ENCODE peak calls at places on chromosomes 13 and 19, in five cellular contexts. L, U, J, D and G are unnamed samples.

GRCh38 chr19:6480843-6481415 is 658 bp downstream of the DENND1C start:
- DNase-seq in L (peak), U (no peak), J (no peak), D (no peak), G (no peak)

GRCh38 chr19:17450264-17451075 is 2.0 kb upstream of the TMEM221 start:
- DNase-seq in L (no peak), U (no peak), J (no peak), D (no peak), G (no peak)

GRCh38 chr19:34960103-34960805 is 3.8 kb downstream of the ZNF792 start:
- DNase-seq in L (no peak), U (no peak), J (no peak), D (no peak), G (no peak)

GRCh38 chr13:106100261-106100919 is 435.1 kb downstream of the EFNB2 start:
- DNase-seq in L (no peak), U (no peak), J (no peak), D (peak), G (no peak)

GRCh38 chr19:30083125-30083681 is 141.2 kb downstream of the URI1 start:
- DNase-seq in L (no peak), U (no peak), J (no peak), D (no peak), G (no peak)

GRCh38 chr13:102555914-102556553 is 40.8 kb upstream of the TPP2 start:
- DNase-seq in L (peak), U (peak), J (no peak), D (no peak), G (peak)

GRCh38 chr19:39211731-39212376 is 7.8 kb upstream of the SYCN start:
- DNase-seq in L (no peak), U (no peak), J (no peak), D (no peak), G (peak)

GRCh38 chr19:38032951-38033350 is 125.9 kb downstream of the SIPA1L3 start:
- DNase-seq in L (no peak), U (no peak), J (no peak), D (no peak), G (no peak)

GRCh38 chr19:40090256-40091204 is at the start of gene ZNF780A:
- DNase-seq in L (peak), U (peak), J (peak), D (peak), G (peak)

GRCh38 chr13:51811920-51812328 is 8.0 kb upstream of the DHRS12 start:
- DNase-seq in L (no peak), U (no peak), J (no peak), D (no peak), G (no peak)

GRCh38 chr13:84844473-84844872 is 954.7 kb downstream of the SLITRK6 start:
- DNase-seq in L (no peak), U (peak), J (no peak), D (no peak), G (peak)

GRCh38 chr19:45769821-45770191 is 754 bp upstream of the SIX5 start:
- DNase-seq in L (no peak), U (no peak), J (no peak), D (no peak), G (no peak)

GRCh38 chr13:51453959-51454703 is 1.3 kb upstream of the INTS6 start:
- DNase-seq in L (peak), U (no peak), J (no peak), D (no peak), G (peak)

GRCh38 chr13:83168575-83168974 is 713.7 kb downstream of the SLITRK1 start:
- DNase-seq in L (no peak), U (no peak), J (no peak), D (no peak), G (no peak)

GRCh38 chr13:27182844-27183497 is 11.4 kb upstream of the USP12 start:
- DNase-seq in L (peak), U (peak), J (no peak), D (no peak), G (no peak)

GRCh38 chr19:9126900-9127405 is at the start of gene OR7G3:
- DNase-seq in L (no peak), U (no peak), J (no peak), D (no peak), G (no peak)

GRCh38 chr13:23899555-23899954 is 2.3 kb upstream of the C1QTNF9B start:
- DNase-seq in L (no peak), U (peak), J (no peak), D (no peak), G (peak)

GRCh38 chr13:82062772-82063171 is 1721.8 kb upstream of the SPRY2 start:
- DNase-seq in L (no peak), U (no peak), J (no peak), D (no peak), G (no peak)

GRCh38 chr13:90185734-90186133 is 1161.8 kb upstream of the MIR17HG start:
- DNase-seq in L (no peak), U (no peak), J (no peak), D (no peak), G (no peak)

GRCh38 chr13:114311387-114311786 is 2.9 kb upstream of the CHAMP1 start:
- DNase-seq in L (no peak), U (no peak), J (no peak), D (no peak), G (no peak)

GRCh38 chr13:85772379-85772778 is 26.8 kb downstream of the SLITRK6 start:
- DNase-seq in L (no peak), U (peak), J (no peak), D (no peak), G (no peak)

GRCh38 chr13:111422352-111422751 is 101.9 kb downstream of the TEX29 start:
- DNase-seq in L (no peak), U (no peak), J (no peak), D (no peak), G (no peak)

GRCh38 chr19:15810335-15810734 is 5.1 kb downstream of the OR10H1 start:
- DNase-seq in L (peak), U (peak), J (no peak), D (no peak), G (no peak)

GRCh38 chr19:49677901-49678674 is 1.0 kb downstream of the PRMT1 start:
- DNase-seq in L (peak), U (peak), J (no peak), D (peak), G (peak)

GRCh38 chr13:45807520-45808099 is 43.9 kb downstream of the SIAH3 start:
- DNase-seq in L (peak), U (peak), J (peak), D (no peak), G (peak)

GRCh38 chr13:36998624-36999041 is 507 bp downstream of the ALG5 start:
- DNase-seq in L (peak), U (no peak), J (no peak), D (no peak), G (peak)

GRCh38 chr13:58583961-58584360 is 952.4 kb downstream of the PCDH17 start:
- DNase-seq in L (no peak), U (no peak), J (no peak), D (no peak), G (no peak)

GRCh38 chr13:51347099-51347498 is 7.6 kb downstream of the SERPINE3 start:
- DNase-seq in L (no peak), U (no peak), J (no peak), D (no peak), G (no peak)

GRCh38 chr13:27775943-27776342 is 16.3 kb upstream of the GSX1 start:
- DNase-seq in L (no peak), U (no peak), J (no peak), D (no peak), G (no peak)

GRCh38 chr13:36815069-36815468 is 4.0 kb upstream of the RFXAP start:
- DNase-seq in L (peak), U (peak), J (no peak), D (no peak), G (peak)

GRCh38 chr13:27401210-27401609 is 23.2 kb upstream of the GTF3A start:
- DNase-seq in L (no peak), U (no peak), J (no peak), D (no peak), G (no peak)

DNA sequence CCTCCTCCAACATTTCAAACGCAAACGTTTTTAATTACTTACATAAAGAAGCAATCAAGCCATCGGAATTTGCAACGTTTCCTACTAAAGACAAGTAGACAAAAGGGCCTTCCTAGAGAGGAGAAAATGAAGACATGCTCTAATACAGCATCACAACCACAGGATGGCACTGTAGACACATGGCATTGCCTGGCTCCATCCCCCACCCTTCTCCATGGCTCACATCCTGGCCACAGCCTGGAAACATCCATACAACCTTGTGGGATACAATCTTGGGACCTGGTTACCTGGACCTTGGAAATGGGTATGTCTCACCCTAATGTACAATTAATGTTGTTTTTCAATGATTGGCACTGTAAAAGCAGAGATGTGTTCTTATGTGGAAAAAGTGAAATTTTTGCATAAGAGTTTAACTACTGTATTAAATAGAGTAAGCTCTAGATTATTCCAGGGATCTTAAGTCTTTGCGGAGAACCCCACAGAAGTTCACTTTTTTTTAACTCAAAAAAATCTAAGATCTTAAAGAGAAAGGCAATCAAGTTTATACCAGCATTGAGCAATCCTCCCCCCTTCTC is 21.5 kb downstream of the EBPL start:
- DNase-seq in L (peak), U (peak), J (no peak), D (no peak), G (peak)
- TF ChIP-seq YY1 in L (no peak), U (no peak), J (peak), D (peak), G (no peak)

DNA sequence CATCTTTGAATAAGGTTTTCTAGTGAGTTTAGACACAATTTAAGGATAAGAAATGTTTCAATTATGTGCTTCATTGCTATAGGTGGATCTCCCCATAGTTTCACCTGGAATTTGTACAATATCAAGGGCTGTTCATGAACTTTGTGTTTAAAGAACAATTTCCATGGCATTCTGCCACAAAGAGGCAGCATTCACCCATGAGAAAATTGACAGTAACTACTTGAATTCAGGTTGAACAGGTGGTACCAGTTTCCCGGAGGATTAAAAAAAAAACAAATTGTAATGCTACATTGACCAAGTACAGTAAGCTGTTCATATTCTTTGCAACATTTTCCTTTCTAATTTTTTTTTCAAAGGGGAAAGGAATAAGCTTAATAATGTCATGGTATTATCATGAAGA is 9.1 kb downstream of the SLITRK5 start:
- DNase-seq in L (no peak), U (no peak), J (no peak), D (no peak), G (peak)
- TF ChIP-seq USF2 in L (no peak), U (no peak), J (no peak), D (no peak), G (no peak)

GRCh38 chr13:30818323-30818960 is 83.1 kb downstream of the ALOX5AP start:
- DNase-seq in L (no peak), U (no peak), J (no peak), D (no peak), G (no peak)
- TF ChIP-seq RAD21 in L (no peak), U (no peak), J (no peak), D (no peak), G (no peak)

GRCh38 chr19:51531349-51532315 is at the start of gene SIGLEC6:
- DNase-seq in L (no peak), U (no peak), J (peak), D (no peak), G (no peak)
- TF ChIP-seq YY1 in L (no peak), U (no peak), J (no peak), D (no peak), G (no peak)

DNA sequence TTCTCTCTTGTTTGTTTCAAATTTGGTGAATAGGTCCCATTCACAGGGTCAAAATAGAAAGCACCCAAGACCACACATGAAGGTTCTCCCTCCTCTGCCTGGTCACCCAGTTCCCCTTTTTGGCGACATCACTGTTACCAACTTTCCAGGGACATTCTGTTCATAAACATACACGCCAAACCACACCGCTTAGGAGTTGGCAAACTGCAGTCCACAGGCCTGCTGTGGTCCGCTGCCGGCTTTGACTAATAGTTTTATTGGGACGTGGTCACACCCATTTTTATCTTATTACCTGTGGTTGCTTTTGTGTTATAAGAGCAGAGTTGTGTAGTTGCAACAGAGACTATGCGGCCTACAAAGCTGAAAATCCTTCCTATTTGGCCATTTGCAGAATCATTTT is 24.2 kb downstream of the UHRF1 start:
- DNase-seq in L (no peak), U (no peak), J (no peak), D (no peak), G (no peak)
- TF ChIP-seq USF2 in L (no peak), U (no peak), J (no peak), D (no peak), G (no peak)